ENCODE peak calls at places on chromosomes 16 and 17, in seven cellular contexts. N is brain microvascular endothelial cell; M is breast epithelium; F is colonic mucosa; B is spleen; Y is K562; W is CD4-positive, alpha-beta T cell. P is an unnamed sample.

GRCh38 chr17:7440113-7440822 is 956 bp downstream of the FGF11 start:
- DNase-seq in N (no peak), F (peak; percentile 36), Y (peak; percentile 19), B (peak; percentile 85), M (peak; percentile 58), W (no peak), P (peak; percentile 41)

GRCh38 chr17:75589017-75589918 is 1.7 kb downstream of the MYO15B start:
- DNase-seq in M (peak; percentile 88), Y (peak; percentile 99), F (peak; percentile 99), W (peak; percentile 96), N (peak; percentile 77), B (peak; percentile 100), P (peak; percentile 97)

GRCh38 chr17:35578195-35578928 is at the start of gene PEX12:
- DNase-seq in Y (peak; percentile 88), W (peak; percentile 81), N (peak; percentile 81), B (peak; percentile 95), M (peak; percentile 82), F (peak; percentile 93), P (peak; percentile 92)

GRCh38 chr17:77409282-77410161 is 268.8 kb downstream of the SEC14L1 start:
- DNase-seq in B (no peak), W (peak; percentile 36), Y (no peak), N (peak; percentile 24), M (peak; percentile 79), F (peak; percentile 66), P (no peak)

GRCh38 chr17:50830298-50830697 is 5.1 kb upstream of the WFIKKN2 start:
- DNase-seq in B (no peak), N (peak; percentile 28), Y (no peak), M (no peak), W (no peak), F (no peak), P (no peak)

GRCh38 chr16:30355144-30355953 is at the start of gene CD2BP2:
- DNase-seq in B (peak; percentile 98), W (peak; percentile 73), M (peak; percentile 98), N (peak; percentile 96), Y (peak; percentile 94), F (peak; percentile 98), P (peak; percentile 93)

GRCh38 chr16:19911747-19912146 is 27.1 kb upstream of the GPRC5B start:
- DNase-seq in F (no peak), W (no peak), M (no peak), Y (no peak), N (no peak), B (no peak), P (no peak)

GRCh38 chr17:81035389-81036127 is 607 bp downstream of the BAIAP2 start:
- DNase-seq in W (no peak), N (no peak), F (no peak), M (no peak), Y (no peak), B (peak; percentile 88), P (no peak)

GRCh38 chr17:42275527-42276358 is 448 bp downstream of the STAT5B start:
- DNase-seq in M (peak; percentile 19), Y (peak; percentile 72), N (peak; percentile 32), W (peak; percentile 23), B (peak; percentile 74), F (peak; percentile 28), P (no peak)

GRCh38 chr16:85554114-85554790 is 58.9 kb upstream of the GSE1 start:
- DNase-seq in F (peak; percentile 83), Y (peak; percentile 89), N (peak; percentile 61), B (peak; percentile 90), M (peak; percentile 59), W (peak; percentile 51), P (peak; percentile 51)

GRCh38 chr17:14712471-14713075 is 411.7 kb downstream of the HS3ST3B1 start:
- DNase-seq in F (no peak), M (no peak), Y (no peak), B (no peak), W (no peak), N (no peak), P (no peak)

GRCh38 chr17:75684249-75684648 is 17.1 kb downstream of the SAP30BP start:
- DNase-seq in M (no peak), Y (peak; percentile 35), N (peak; percentile 51), F (no peak), W (no peak), B (peak; percentile 18), P (no peak)

GRCh38 chr17:29855686-29856085 is 74.3 kb downstream of the SSH2 start:
- DNase-seq in W (no peak), F (no peak), B (no peak), Y (no peak), M (no peak), N (peak; percentile 39), P (no peak)

GRCh38 chr16:21626659-21627277 is 25.6 kb downstream of the IGSF6 start:
- DNase-seq in Y (no peak), F (no peak), W (no peak), N (peak; percentile 84), B (no peak), M (no peak), P (no peak)

GRCh38 chr16:68384293-68385255 is 63.7 kb downstream of the SMPD3 start:
- DNase-seq in B (no peak), F (no peak), N (no peak), M (no peak), Y (no peak), W (no peak), P (no peak)

GRCh38 chr17:18991531-18992315 is 12.8 kb downstream of the FAM83G start:
- DNase-seq in W (no peak), Y (no peak), M (no peak), B (no peak), F (no peak), N (no peak), P (no peak)

GRCh38 chr17:18992454-18993130 is 12.0 kb downstream of the FAM83G start:
- DNase-seq in B (peak; percentile 88), M (no peak), W (no peak), F (no peak), N (no peak), Y (no peak), P (no peak)

GRCh38 chr17:18987862-18988545 is 16.6 kb downstream of the FAM83G start:
- DNase-seq in F (no peak), M (no peak), B (no peak), Y (no peak), N (no peak), W (no peak), P (no peak)

GRCh38 chr17:18988546-18989173 is 15.9 kb downstream of the FAM83G start:
- DNase-seq in B (no peak), Y (no peak), M (no peak), F (peak; percentile 82), W (no peak), N (no peak), P (peak; percentile 84)

DNA sequence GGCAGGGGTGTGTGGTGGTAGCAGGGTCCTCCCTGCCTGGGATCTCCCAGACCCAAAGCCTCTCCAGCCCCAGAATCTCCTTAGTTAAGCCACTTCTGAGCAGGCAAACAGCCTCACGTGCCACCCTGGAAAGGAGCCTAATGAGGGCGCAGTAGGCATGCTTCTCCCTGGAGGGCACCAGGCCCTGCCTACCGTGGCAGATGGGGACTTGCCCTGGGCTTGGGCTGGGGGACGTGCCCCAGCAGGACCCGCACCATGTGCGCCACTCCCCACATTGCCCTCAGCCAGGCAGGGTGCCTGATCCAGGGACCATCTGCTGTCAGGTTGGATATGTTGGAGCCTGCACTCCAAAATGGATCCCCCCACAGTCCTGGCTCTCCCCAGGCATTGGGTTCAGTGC is 14.2 kb downstream of the FAM83G start:
- DNase-seq in M (no peak), W (no peak), Y (no peak), N (no peak), F (no peak), B (no peak), P (no peak)
- H3K27me3 ChIP-seq in M (no peaks in the 10 kb centered on the region), W (no peaks in the 10 kb centered on the region), Y (no peaks in the 10 kb centered on the region), N (no peaks in the 10 kb centered on the region), F (no peaks in the 10 kb centered on the region), B (no peaks in the 10 kb centered on the region), P (no peaks in the 10 kb centered on the region)

GRCh38 chr16:4390266-4391260 is 18.9 kb downstream of the VASN start:
- DNase-seq in B (no peak), Y (no peak), M (no peak), W (no peak), F (no peak), N (no peak), P (no peak)
- TF ChIP-seq CTCF in B (no peak), Y (peak; percentile 23), M (no peak), W (no peak), F (no peak), N (peak; percentile 36), P (no peak)

GRCh38 chr17:33819539-33819938 is 435.5 kb upstream of the CCL2 start:
- DNase-seq in M (no peak), F (no peak), Y (no peak), W (no peak), N (no peak), B (no peak), P (no peak)

GRCh38 chr17:33811984-33812383 is 443.1 kb upstream of the CCL2 start:
- DNase-seq in W (no peak), M (no peak), F (peak; percentile 24), Y (no peak), N (no peak), B (no peak), P (no peak)

GRCh38 chr17:33811006-33811760 is 443.9 kb upstream of the CCL2 start:
- DNase-seq in M (no peak), F (no peak), B (no peak), W (no peak), Y (no peak), N (no peak), P (no peak)

GRCh38 chr17:33816842-33817241 is 438.2 kb upstream of the CCL2 start:
- DNase-seq in N (no peak), Y (no peak), W (no peak), M (no peak), B (no peak), F (no peak), P (no peak)

GRCh38 chr17:33814852-33815251 is 440.2 kb upstream of the CCL2 start:
- DNase-seq in Y (no peak), M (no peak), B (no peak), N (no peak), W (no peak), F (no peak), P (no peak)
- H3K27me3 ChIP-seq in Y (peaks cover 16% of the 10 kb centered on the region), M (peaks cover 34% of the 10 kb centered on the region), B (no peaks in the 10 kb centered on the region), N (no peaks in the 10 kb centered on the region), W (no peaks in the 10 kb centered on the region), F (no peaks in the 10 kb centered on the region), P (no peaks in the 10 kb centered on the region)

GRCh38 chr17:82888583-82889495 is 49.0 kb upstream of the ZNF750 start:
- DNase-seq in B (peak; percentile 77), M (peak; percentile 85), W (no peak), F (peak; percentile 62), N (no peak), Y (no peak), P (peak; percentile 43)
- TF ChIP-seq CTCF in B (no peak), M (no peak), W (no peak), F (no peak), N (no peak), Y (no peak), P (no peak)

DNA sequence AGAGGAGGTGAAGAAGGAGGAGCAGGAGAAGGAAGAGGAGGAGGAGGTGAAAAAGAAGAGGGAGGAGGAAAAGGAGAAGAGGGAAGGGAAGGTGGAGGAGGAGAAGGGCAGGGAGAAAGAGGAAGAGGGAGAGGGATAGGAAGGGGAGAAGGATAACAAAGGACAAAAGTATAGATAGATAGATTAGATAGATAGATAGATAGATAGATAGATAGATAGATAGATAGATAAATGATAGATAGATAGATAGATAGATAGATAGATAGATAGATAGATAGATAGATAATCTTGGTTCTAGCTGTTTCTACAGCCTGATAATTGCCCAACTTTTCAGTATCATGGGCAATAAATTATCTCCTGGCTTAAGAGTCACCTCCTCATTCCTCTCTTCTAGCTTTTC is 296.2 kb upstream of the C16orf82 start:
- DNase-seq in W (no peak), M (no peak), B (no peak), F (no peak), Y (no peak), N (no peak), P (no peak)
- H3K27me3 ChIP-seq in W (no peaks in the 10 kb centered on the region), M (peaks cover 6% of the 10 kb centered on the region), B (no peaks in the 10 kb centered on the region), F (no peaks in the 10 kb centered on the region), Y (no peaks in the 10 kb centered on the region), N (no peaks in the 10 kb centered on the region), P (no peaks in the 10 kb centered on the region)